ENCODE peak calls at places on chromosomes 1 and 21, in seven cellular contexts. S is mammary epithelial cell; J is head of caudate nucleus; V is GDM1; D is stimulated activated CD8-positive, alpha-beta memory T cell treated with anti-CD3 and anti-CD28 coated beads, Interleukin-4, amount 100 ng/mL, for 48 hours; C is stimulated activated effector memory CD8-positive, alpha-beta T cell treated with anti-CD3 and anti-CD28 coated beads, Interleukin-12 subunit alpha, Interleukin-12 subunit beta, amount 100 ng/mL, for 72 hours; G is MV-4-11. B is an unnamed sample.

GRCh38 chr1:79198841-79199240 is 192.3 kb upstream of the ADGRL4 start:
- DNase-seq in S (peak), J (no peak), V (no peak), D (no peak), C (no peak), G (no peak), B (no peak)

GRCh38 chr1:214862421-214862820 is 220.1 kb upstream of the KCNK2 start:
- DNase-seq in S (peak), J (no peak), V (no peak), D (no peak), C (no peak), G (no peak), B (no peak)

GRCh38 chr1:203342192-203342940 is 8.6 kb downstream of the FMOD start:
- DNase-seq in S (peak), J (no peak), V (no peak), D (peak), C (peak), G (no peak), B (peak)

GRCh38 chr1:1989102-1989542 is 14.5 kb downstream of the CFAP74 start:
- DNase-seq in S (peak), J (no peak), V (no peak), D (no peak), C (no peak), G (no peak), B (no peak)

GRCh38 chr1:240976685-240977084 is 364.7 kb upstream of the GREM2 start:
- DNase-seq in S (no peak), J (no peak), V (no peak), D (no peak), C (no peak), G (no peak), B (no peak)

GRCh38 chr1:117501275-117501674 is 104.6 kb upstream of the TENT5C start:
- DNase-seq in S (no peak), J (no peak), V (no peak), D (no peak), C (no peak), G (no peak), B (no peak)

GRCh38 chr21:45574081-45574501 is 31.9 kb upstream of the SLC19A1 start:
- DNase-seq in S (no peak), J (peak), V (no peak), D (no peak), C (no peak), G (no peak), B (no peak)

GRCh38 chr1:15155760-15156743 is 2.5 kb downstream of the TMEM51 start:
- DNase-seq in S (no peak), J (no peak), V (no peak), D (no peak), C (no peak), G (no peak), B (no peak)

GRCh38 chr1:220323717-220324116 is 51.5 kb upstream of the RAB3GAP2 start:
- DNase-seq in S (no peak), J (no peak), V (no peak), D (no peak), C (no peak), G (no peak), B (no peak)

GRCh38 chr1:245858683-245859509 is 648.2 kb downstream of the SMYD3 start:
- DNase-seq in S (no peak), J (no peak), V (no peak), D (no peak), C (no peak), G (no peak), B (no peak)

GRCh38 chr1:66446261-66447001 is 87.5 kb upstream of the SGIP1 start:
- DNase-seq in S (peak), J (no peak), V (peak), D (no peak), C (peak), G (peak), B (peak)

GRCh38 chr1:150692720-150693119 is 4.2 kb downstream of the GOLPH3L start:
- DNase-seq in S (peak), J (no peak), V (no peak), D (no peak), C (no peak), G (no peak), B (no peak)

GRCh38 chr1:11704691-11705475 is 13.4 kb downstream of the DRAXIN start:
- DNase-seq in S (no peak), J (no peak), V (no peak), D (no peak), C (no peak), G (no peak), B (no peak)

GRCh38 chr1:28509705-28510349 is 4.0 kb downstream of the RCC1 start:
- DNase-seq in S (peak), J (no peak), V (no peak), D (peak), C (peak), G (peak), B (no peak)

GRCh38 chr1:61446531-61446991 is 278.4 kb downstream of the TM2D1 start:
- DNase-seq in S (no peak), J (no peak), V (no peak), D (no peak), C (no peak), G (no peak), B (no peak)

GRCh38 chr1:228647523-228648444 is 87.5 kb upstream of the RHOU start:
- DNase-seq in S (peak), J (no peak), V (no peak), D (peak), C (peak), G (peak), B (peak)

GRCh38 chr1:233635765-233636502 is 22.0 kb downstream of the KCNK1 start:
- DNase-seq in S (no peak), J (no peak), V (no peak), D (no peak), C (no peak), G (no peak), B (no peak)

GRCh38 chr21:29155118-29155932 is 24.9 kb downstream of the MAP3K7CL start:
- DNase-seq in S (peak), J (no peak), V (no peak), D (no peak), C (no peak), G (no peak), B (no peak)

GRCh38 chr1:168320805-168321577 is 40.3 kb downstream of the TBX19 start:
- DNase-seq in S (peak), J (peak), V (no peak), D (peak), C (no peak), G (no peak), B (no peak)

GRCh38 chr1:237913345-237913744 is 22.6 kb upstream of the ZP4 start:
- DNase-seq in S (no peak), J (no peak), V (no peak), D (no peak), C (no peak), G (no peak), B (no peak)

GRCh38 chr21:43933146-43933673 is 68.2 kb downstream of the AGPAT3 start:
- DNase-seq in S (no peak), J (no peak), V (no peak), D (no peak), C (no peak), G (no peak), B (no peak)

GRCh38 chr1:230950404-230950803 is 28.3 kb downstream of the TTC13 start:
- DNase-seq in S (no peak), J (no peak), V (no peak), D (no peak), C (no peak), G (no peak), B (no peak)

GRCh38 chr1:225762002-225762441 is 15.6 kb upstream of the SRP9 start:
- DNase-seq in S (no peak), J (no peak), V (no peak), D (no peak), C (no peak), G (no peak), B (no peak)

GRCh38 chr1:151282883-151283725 is 1.0 kb downstream of the ZNF687 start:
- DNase-seq in S (peak), J (peak), V (peak), D (peak), C (no peak), G (peak), B (peak)

GRCh38 chr1:224736619-224737352 is 120.7 kb downstream of the CNIH3 start:
- DNase-seq in S (peak), J (peak), V (no peak), D (no peak), C (no peak), G (peak), B (no peak)

GRCh38 chr1:147580200-147580557 is 38.9 kb downstream of the BCL9 start:
- DNase-seq in S (peak), J (no peak), V (no peak), D (no peak), C (no peak), G (peak), B (no peak)